ENCODE peak calls at places on chromosomes 16 and 17, in six cellular contexts. Y is GM23338, J is HCT116, E is IMR-90, W is endothelial cell of umbilical vein, D is K562. M is an unnamed sample. For H3K36me3, the result is how much of the 10 kb centered on the place peaks cover.

GRCh38 chr17:4187076-4187475 is 44.1 kb downstream of the CYB5D2 start:
- DNase-seq in Y (peak), J (no peak), E (no peak), W (no peak), D (no peak), M (no peak)

GRCh38 chr16:84950906-84951305 is 60.4 kb downstream of the ZDHHC7 start:
- DNase-seq in Y (peak), J (no peak), E (no peak), W (no peak), D (peak), M (peak)

GRCh38 chr16:74738134-74738541 is 36.5 kb downstream of the FA2H start:
- DNase-seq in Y (no peak), J (peak), E (peak), W (no peak), D (peak), M (peak)

GRCh38 chr16:47045023-47045422 is 71.5 kb upstream of the DNAJA2 start:
- DNase-seq in Y (no peak), J (no peak), E (no peak), W (no peak), D (peak), M (peak)

GRCh38 chr16:48347980-48348379 is 37.2 kb downstream of the SIAH1 start:
- DNase-seq in Y (no peak), J (no peak), E (no peak), W (no peak), D (no peak), M (no peak)

GRCh38 chr16:64864232-64864803 is 257.5 kb downstream of the CDH11 start:
- DNase-seq in Y (no peak), J (no peak), E (peak), W (no peak), D (no peak), M (peak)

GRCh38 chr17:16915752-16916556 is 56.0 kb downstream of the TNFRSF13B start:
- DNase-seq in Y (peak), J (peak), E (peak), W (peak), D (peak), M (peak)

GRCh38 chr17:731943-732787 is at the start of gene TLCD3A:
- DNase-seq in Y (peak), J (no peak), E (peak), W (peak), D (peak), M (peak)

GRCh38 chr16:70410736-70411135 is 28.2 kb downstream of the ST3GAL2 start:
- DNase-seq in Y (no peak), J (no peak), E (no peak), W (no peak), D (no peak), M (no peak)

GRCh38 chr17:61205931-61206330 is 193.7 kb upstream of the TBX2 start:
- DNase-seq in Y (no peak), J (no peak), E (peak), W (no peak), D (no peak), M (no peak)

GRCh38 chr16:1610841-1611653 is 825 bp downstream of the IFT140 start:
- DNase-seq in Y (no peak), J (no peak), E (no peak), W (no peak), D (peak), M (peak)

GRCh38 chr17:62630365-62631085 is 3.1 kb downstream of the MRC2 start:
- DNase-seq in Y (no peak), J (no peak), E (peak), W (no peak), D (no peak), M (peak)
- H3K4me2 ChIP-seq in Y (no peak), J (peak), E (peak), W (no peak), D (no peak), M (peak)

GRCh38 chr17:6101706-6102105 is 31.5 kb downstream of the WSCD1 start:
- DNase-seq in Y (peak), J (no peak), E (no peak), W (no peak), D (no peak), M (no peak)
- H3K27ac ChIP-seq in Y (peak), J (no peak), E (no peak), W (no peak), D (no peak), M (no peak)

GRCh38 chr16:67733734-67734470 is 14.8 kb upstream of the GFOD2 start:
- DNase-seq in Y (no peak), J (no peak), E (no peak), W (no peak), D (no peak), M (no peak)
- H3K36me3 ChIP-seq in Y (under half), J (under half), E (under half), W (under half), D (under half), M (under half)

GRCh38 chr16:6862058-6862457 is 470.6 kb upstream of the RBFOX1 start:
- DNase-seq in Y (no peak), J (no peak), E (no peak), W (no peak), D (no peak), M (no peak)
- H3K4me2 ChIP-seq in Y (no peak), J (no peak), E (no peak), W (no peak), D (no peak), M (no peak)

GRCh38 chr17:50618300-50618699 is 16.4 kb upstream of the ABCC3 start:
- DNase-seq in Y (no peak), J (no peak), E (peak), W (no peak), D (no peak), M (peak)
- H3K27ac ChIP-seq in Y (no peak), J (no peak), E (no peak), W (no peak), D (no peak), M (no peak)

GRCh38 chr17:75815399-75815798 is 28.8 kb downstream of the UNC13D start:
- DNase-seq in Y (no peak), J (no peak), E (no peak), W (no peak), D (no peak), M (no peak)
- H3K36me3 ChIP-seq in Y (under half), J (under half), E (half or more), W (under half), D (half or more), M (under half)

GRCh38 chr17:38728290-38728831 is 1.8 kb upstream of the CISD3 start:
- DNase-seq in Y (no peak), J (no peak), E (no peak), W (no peak), D (peak), M (no peak)

GRCh38 chr17:38721802-38722201 is 8.3 kb upstream of the CISD3 start:
- DNase-seq in Y (no peak), J (no peak), E (no peak), W (no peak), D (no peak), M (no peak)

GRCh38 chr17:38727661-38728220 is 2.4 kb upstream of the CISD3 start:
- DNase-seq in Y (no peak), J (no peak), E (no peak), W (no peak), D (no peak), M (peak)

GRCh38 chr17:38724337-38724988 is 5.7 kb upstream of the CISD3 start:
- DNase-seq in Y (no peak), J (no peak), E (no peak), W (peak), D (no peak), M (no peak)

DNA sequence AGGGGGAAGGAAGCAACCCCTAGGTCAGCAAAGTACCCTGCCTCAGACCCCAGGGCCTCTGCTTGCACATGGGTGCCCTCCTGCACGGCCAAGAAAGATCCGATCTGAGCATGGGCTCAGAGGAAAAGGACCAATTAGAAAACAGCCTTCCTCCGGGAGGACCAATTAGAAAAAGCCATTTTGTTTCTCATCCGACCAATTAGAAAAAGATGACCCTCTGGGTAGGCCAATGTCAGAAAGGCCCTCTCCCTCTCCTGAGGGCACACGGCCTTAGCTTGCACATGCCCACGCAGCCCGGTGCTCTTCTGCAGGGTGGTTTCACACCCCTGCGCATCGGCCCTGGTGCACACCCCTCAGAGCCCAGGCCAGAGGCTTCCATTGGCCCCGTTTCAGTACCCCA is 5.1 kb upstream of the CISD3 start:
- DNase-seq in Y (no peak), J (no peak), E (no peak), W (no peak), D (no peak), M (no peak)
- H3K4me2 ChIP-seq in Y (no peak), J (no peak), E (no peak), W (no peak), D (no peak), M (no peak)

GRCh38 chr17:78421084-78421533 is 42.7 kb downstream of the PGS1 start:
- DNase-seq in Y (no peak), J (no peak), E (no peak), W (no peak), D (no peak), M (no peak)
- H3K27ac ChIP-seq in Y (peak), J (no peak), E (no peak), W (no peak), D (no peak), M (no peak)